ENCODE peak calls at places on chromosomes 6 and 20, in ten cellular contexts. Y is pulmonary artery endothelial cell, S is activated gamma-delta T cell treated with Interleukin-2 at 50 U/mL for 16 hours, I is tibial artery, A is GM18507, R is GM03348, W is NCI-H1092 treated with DMSO at 0.1 percent for 48 hours, O is hypothalamus, J is DMS53, X is posterior vena cava. D is an unnamed sample.

GRCh38 chr20:40728470-40728869 is 39.4 kb upstream of the MAFB start:
- DNase-seq in X (no peak), S (no peak), I (no peak), J (no peak), R (no peak), O (no peak), Y (no peak), W (no peak), A (no peak), D (no peak)

GRCh38 chr20:20741067-20742045 is 28.9 kb upstream of the RALGAPA2 start:
- DNase-seq in J (no peak), X (no peak), I (no peak), A (no peak), O (no peak), W (peak), Y (no peak), S (no peak), R (no peak), D (no peak)

GRCh38 chr20:962223-962622 is 39.9 kb downstream of the RSPO4 start:
- DNase-seq in Y (no peak), A (no peak), X (no peak), S (no peak), J (no peak), O (no peak), R (no peak), I (no peak), W (no peak), D (no peak)

GRCh38 chr20:22070546-22070945 is 365.1 kb downstream of the PAX1 start:
- DNase-seq in I (no peak), R (peak), A (no peak), Y (no peak), S (no peak), J (no peak), W (no peak), O (no peak), X (no peak), D (peak)

GRCh38 chr6:1913572-1913971 is 303.9 kb downstream of the FOXC1 start:
- DNase-seq in O (no peak), S (no peak), X (no peak), J (no peak), Y (no peak), I (no peak), W (no peak), A (no peak), R (no peak), D (no peak)

GRCh38 chr6:42349753-42350573 is 101.8 kb downstream of the TRERF1 start:
- DNase-seq in Y (no peak), O (no peak), W (no peak), R (no peak), I (no peak), X (peak), S (no peak), A (no peak), J (no peak), D (no peak)

GRCh38 chr20:63482021-63482587 is 9.6 kb upstream of the KCNQ2 start:
- DNase-seq in W (no peak), I (no peak), X (no peak), J (no peak), S (no peak), O (no peak), R (no peak), Y (no peak), A (no peak), D (no peak)

GRCh38 chr6:125931733-125932450 is 24.7 kb upstream of the HINT3 start:
- DNase-seq in J (no peak), O (no peak), I (no peak), W (no peak), A (no peak), R (no peak), S (no peak), Y (no peak), X (no peak), D (no peak)

GRCh38 chr20:48120120-48120519 is 334.8 kb upstream of the SULF2 start:
- DNase-seq in S (no peak), O (no peak), W (no peak), A (no peak), J (no peak), I (no peak), Y (no peak), R (no peak), X (no peak), D (no peak)

GRCh38 chr6:120405947-120406346 is 928.3 kb downstream of the TBC1D32 start:
- DNase-seq in I (no peak), R (no peak), Y (no peak), J (peak), W (no peak), O (no peak), A (no peak), X (no peak), S (no peak), D (no peak)

GRCh38 chr20:16701296-16701695 is 28.5 kb upstream of the SNRPB2 start:
- DNase-seq in S (peak), X (no peak), R (no peak), W (peak), A (peak), J (peak), I (no peak), Y (no peak), O (no peak), D (no peak)

GRCh38 chr6:12761376-12762115 is 45.0 kb downstream of the PHACTR1 start:
- DNase-seq in J (no peak), W (no peak), A (no peak), S (no peak), I (no peak), X (no peak), Y (no peak), R (peak), O (no peak), D (no peak)

GRCh38 chr20:10591956-10592521 is 81.8 kb downstream of the JAG1 start:
- DNase-seq in W (no peak), I (no peak), S (no peak), R (peak), Y (no peak), X (no peak), J (no peak), O (no peak), A (no peak), D (no peak)

GRCh38 chr20:41078329-41078728 is 49.7 kb downstream of the TOP1 start:
- DNase-seq in O (no peak), I (no peak), R (peak), W (no peak), J (peak), Y (no peak), X (no peak), S (no peak), A (no peak), D (no peak)